ENCODE peak calls at places on chromosomes 13 and 19, in six cellular contexts. One of them, this sample, is unnamed.

GRCh38 chr19:32543107-32543900 is 37.7 kb upstream of the PDCD5 start:
- DNase-seq in choroid plexus epithelial cell: peak
- DNase-seq in astrocyte of the cerebellum: peak
- DNase-seq in cardiac muscle cell: no peak
- DNase-seq in GM10248: no peak
- DNase-seq in OCI-LY7: no peak
- DNase-seq in this sample: no peak

GRCh38 chr19:32599736-32600157 is 18.8 kb downstream of the PDCD5 start:
- DNase-seq in choroid plexus epithelial cell: peak
- DNase-seq in astrocyte of the cerebellum: peak
- DNase-seq in cardiac muscle cell: peak
- DNase-seq in GM10248: peak
- DNase-seq in OCI-LY7: peak
- DNase-seq in this sample: peak

GRCh38 chr13:96984061-96984508 is 10.2 kb downstream of the OXGR1 start:
- DNase-seq in choroid plexus epithelial cell: peak
- DNase-seq in astrocyte of the cerebellum: no peak
- DNase-seq in cardiac muscle cell: peak
- DNase-seq in GM10248: no peak
- DNase-seq in OCI-LY7: no peak
- DNase-seq in this sample: peak

GRCh38 chr19:12774588-12775555 is at the start of gene HOOK2:
- DNase-seq in choroid plexus epithelial cell: no peak
- DNase-seq in astrocyte of the cerebellum: no peak
- DNase-seq in cardiac muscle cell: no peak
- DNase-seq in GM10248: no peak
- DNase-seq in OCI-LY7: no peak
- DNase-seq in this sample: no peak

GRCh38 chr19:55103190-55103589 is 14.2 kb downstream of the PPP1R12C start:
- DNase-seq in choroid plexus epithelial cell: no peak
- DNase-seq in astrocyte of the cerebellum: no peak
- DNase-seq in cardiac muscle cell: no peak
- DNase-seq in GM10248: no peak
- DNase-seq in OCI-LY7: no peak
- DNase-seq in this sample: no peak

GRCh38 chr13:114067381-114067885 is 65.0 kb downstream of the RASA3 start:
- DNase-seq in choroid plexus epithelial cell: no peak
- DNase-seq in astrocyte of the cerebellum: no peak
- DNase-seq in cardiac muscle cell: peak
- DNase-seq in GM10248: peak
- DNase-seq in OCI-LY7: peak
- DNase-seq in this sample: peak

GRCh38 chr13:23868521-23868920 is 20.7 kb downstream of the MIPEP start:
- DNase-seq in choroid plexus epithelial cell: peak
- DNase-seq in astrocyte of the cerebellum: peak
- DNase-seq in cardiac muscle cell: peak
- DNase-seq in GM10248: no peak
- DNase-seq in OCI-LY7: no peak
- DNase-seq in this sample: no peak

GRCh38 chr19:53088091-53088490 is 15.1 kb downstream of the ZNF160 start:
- DNase-seq in choroid plexus epithelial cell: peak
- DNase-seq in astrocyte of the cerebellum: no peak
- DNase-seq in cardiac muscle cell: peak
- DNase-seq in GM10248: no peak
- DNase-seq in OCI-LY7: no peak
- DNase-seq in this sample: no peak

GRCh38 chr19:29785955-29786589 is 25.7 kb upstream of the CCNE1 start:
- DNase-seq in choroid plexus epithelial cell: no peak
- DNase-seq in astrocyte of the cerebellum: no peak
- DNase-seq in cardiac muscle cell: no peak
- DNase-seq in GM10248: peak
- DNase-seq in OCI-LY7: peak
- DNase-seq in this sample: peak

GRCh38 chr19:2663920-2664571 is 38.4 kb downstream of the GNG7 start:
- DNase-seq in choroid plexus epithelial cell: no peak
- DNase-seq in astrocyte of the cerebellum: no peak
- DNase-seq in cardiac muscle cell: peak
- DNase-seq in GM10248: peak
- DNase-seq in OCI-LY7: peak
- DNase-seq in this sample: peak

GRCh38 chr19:49546825-49547565 is 19.2 kb downstream of the RCN3 start:
- DNase-seq in choroid plexus epithelial cell: peak
- DNase-seq in astrocyte of the cerebellum: peak
- DNase-seq in cardiac muscle cell: peak
- DNase-seq in GM10248: peak
- DNase-seq in OCI-LY7: peak
- DNase-seq in this sample: peak
- TF ChIP-seq CTCF in choroid plexus epithelial cell: peak
- TF ChIP-seq CTCF in astrocyte of the cerebellum: peak
- TF ChIP-seq CTCF in cardiac muscle cell: peak
- TF ChIP-seq CTCF in GM10248: peak
- TF ChIP-seq CTCF in OCI-LY7: peak
- TF ChIP-seq CTCF in this sample: peak

GRCh38 chr19:56671613-56671994 is at the start of gene ZNF835:
- DNase-seq in choroid plexus epithelial cell: peak
- DNase-seq in astrocyte of the cerebellum: peak
- DNase-seq in cardiac muscle cell: peak
- DNase-seq in GM10248: peak
- DNase-seq in OCI-LY7: no peak
- DNase-seq in this sample: peak
- TF ChIP-seq CTCF in choroid plexus epithelial cell: no peak
- TF ChIP-seq CTCF in astrocyte of the cerebellum: no peak
- TF ChIP-seq CTCF in cardiac muscle cell: no peak
- TF ChIP-seq CTCF in GM10248: no peak
- TF ChIP-seq CTCF in OCI-LY7: no peak
- TF ChIP-seq CTCF in this sample: no peak

DNA sequence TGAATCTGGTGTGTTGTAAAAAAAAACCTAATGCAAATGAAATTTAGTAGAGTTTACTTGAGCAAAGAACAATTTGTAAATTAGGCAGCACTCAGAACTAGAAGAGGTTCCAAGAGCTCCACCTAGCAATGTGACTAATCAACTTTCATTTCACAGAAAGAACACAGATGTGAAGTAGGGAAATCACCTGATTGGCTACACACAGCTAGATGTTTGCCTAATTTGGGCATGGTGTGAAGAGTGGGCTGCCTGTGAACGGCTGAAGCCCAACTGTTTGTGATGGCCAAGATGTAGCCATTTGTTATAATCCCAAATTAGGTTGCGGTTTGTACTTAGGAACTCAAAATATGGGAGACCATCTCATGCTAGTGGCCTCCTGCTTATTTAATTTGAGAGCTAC is 724.4 kb upstream of the SLITRK5 start:
- DNase-seq in choroid plexus epithelial cell: no peak
- DNase-seq in astrocyte of the cerebellum: no peak
- DNase-seq in cardiac muscle cell: no peak
- DNase-seq in GM10248: no peak
- DNase-seq in OCI-LY7: peak
- DNase-seq in this sample: peak
- TF ChIP-seq CTCF in choroid plexus epithelial cell: no peak
- TF ChIP-seq CTCF in astrocyte of the cerebellum: no peak
- TF ChIP-seq CTCF in cardiac muscle cell: no peak
- TF ChIP-seq CTCF in GM10248: no peak
- TF ChIP-seq CTCF in OCI-LY7: peak
- TF ChIP-seq CTCF in this sample: no peak

DNA sequence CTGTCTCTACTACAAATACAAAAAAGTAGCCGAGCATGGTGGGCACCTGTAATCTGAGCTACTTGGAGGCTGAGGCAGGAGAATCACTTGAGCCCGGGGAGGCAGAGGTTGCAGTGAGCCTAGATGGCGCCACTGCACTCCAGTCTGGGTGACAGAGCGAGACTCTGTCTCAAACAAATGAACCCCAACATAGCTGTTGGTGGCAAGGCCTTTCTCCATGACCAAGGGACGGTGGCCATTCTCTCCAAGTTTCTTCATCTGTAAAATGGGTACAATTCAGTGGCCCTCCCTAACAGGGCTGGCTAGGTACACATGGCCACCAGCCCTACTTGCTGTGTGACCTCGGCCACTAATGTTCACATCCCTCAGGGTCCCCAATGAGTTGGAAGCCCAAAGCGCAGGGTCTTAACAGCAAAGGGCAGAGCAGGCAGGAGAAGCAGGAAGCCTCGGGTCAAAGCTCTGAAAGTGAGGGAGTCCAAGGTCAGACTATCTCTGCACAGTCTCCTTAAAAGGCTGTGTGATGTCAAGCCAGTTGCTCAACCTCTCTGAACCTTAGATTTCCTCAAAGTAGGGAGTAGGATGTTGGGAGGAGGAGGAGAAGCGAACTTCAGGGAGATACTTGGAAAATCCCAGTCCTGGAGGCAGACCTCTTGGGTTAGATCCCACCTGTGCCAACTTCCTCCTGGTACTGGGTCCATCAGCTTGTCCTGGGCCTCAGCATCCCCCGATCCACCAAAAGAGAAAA is 2.7 kb downstream of the JUND start:
- DNase-seq in choroid plexus epithelial cell: peak
- DNase-seq in astrocyte of the cerebellum: no peak
- DNase-seq in cardiac muscle cell: peak
- DNase-seq in GM10248: no peak
- DNase-seq in OCI-LY7: peak
- DNase-seq in this sample: no peak
- TF ChIP-seq CTCF in choroid plexus epithelial cell: peak
- TF ChIP-seq CTCF in astrocyte of the cerebellum: peak
- TF ChIP-seq CTCF in cardiac muscle cell: peak
- TF ChIP-seq CTCF in GM10248: peak
- TF ChIP-seq CTCF in OCI-LY7: peak
- TF ChIP-seq CTCF in this sample: peak

GRCh38 chr19:1130801-1131717 is 27.3 kb downstream of the GPX4 start:
- DNase-seq in choroid plexus epithelial cell: no peak
- DNase-seq in astrocyte of the cerebellum: no peak
- DNase-seq in cardiac muscle cell: peak
- DNase-seq in GM10248: peak
- DNase-seq in OCI-LY7: peak
- DNase-seq in this sample: peak

GRCh38 chr19:1133471-1133929 is 29.7 kb downstream of the GPX4 start:
- DNase-seq in choroid plexus epithelial cell: no peak
- DNase-seq in astrocyte of the cerebellum: no peak
- DNase-seq in cardiac muscle cell: peak
- DNase-seq in GM10248: peak
- DNase-seq in OCI-LY7: peak
- DNase-seq in this sample: peak

GRCh38 chr19:1132625-1133383 is 29.0 kb downstream of the GPX4 start:
- DNase-seq in choroid plexus epithelial cell: no peak
- DNase-seq in astrocyte of the cerebellum: no peak
- DNase-seq in cardiac muscle cell: peak
- DNase-seq in GM10248: peak
- DNase-seq in OCI-LY7: peak
- DNase-seq in this sample: no peak

GRCh38 chr19:1129535-1129934 is 25.7 kb downstream of the GPX4 start:
- DNase-seq in choroid plexus epithelial cell: no peak
- DNase-seq in astrocyte of the cerebellum: no peak
- DNase-seq in cardiac muscle cell: no peak
- DNase-seq in GM10248: no peak
- DNase-seq in OCI-LY7: no peak
- DNase-seq in this sample: no peak

DNA sequence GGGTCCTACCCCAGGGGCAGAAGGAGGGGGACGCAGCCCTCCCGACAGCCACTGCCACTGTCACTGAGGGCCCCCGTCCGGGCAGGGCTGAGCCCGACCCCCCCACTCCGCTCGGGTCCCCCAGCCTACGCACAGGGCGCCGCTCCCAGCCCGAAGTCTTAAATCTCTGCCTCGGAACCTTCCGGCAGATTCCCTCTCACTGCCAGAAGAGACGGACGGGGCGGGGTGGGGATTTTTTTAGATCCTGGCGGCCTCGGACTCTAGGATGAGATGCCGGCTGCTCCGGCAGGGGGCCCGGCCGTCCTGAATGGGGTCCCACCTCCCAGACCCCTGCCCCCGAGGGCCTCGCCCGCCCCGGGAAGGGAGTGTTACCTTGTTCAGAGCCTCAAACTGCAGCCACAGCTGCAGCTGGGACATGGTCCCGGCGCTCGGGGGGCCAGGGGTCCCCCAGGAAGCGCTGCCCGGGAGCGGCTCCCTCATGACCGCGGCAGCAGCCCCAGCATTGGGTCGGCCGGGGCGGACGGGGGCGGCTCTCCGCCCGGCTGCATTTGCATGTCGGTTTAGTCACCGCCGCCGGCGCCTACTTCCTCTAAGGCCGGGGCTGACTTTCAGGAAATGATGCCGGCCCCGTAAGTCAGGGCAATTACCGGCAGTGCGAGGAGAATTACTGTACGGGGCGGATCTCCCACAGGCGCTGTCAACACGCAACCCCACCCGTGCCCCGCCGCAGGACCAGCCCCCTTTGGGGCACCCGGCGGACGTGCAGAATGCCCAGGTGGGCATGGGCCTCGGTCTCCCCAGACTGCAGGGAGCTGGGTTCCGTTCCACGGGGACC is 28.1 kb downstream of the GPX4 start:
- DNase-seq in choroid plexus epithelial cell: peak
- DNase-seq in astrocyte of the cerebellum: peak
- DNase-seq in cardiac muscle cell: peak
- DNase-seq in GM10248: peak
- DNase-seq in OCI-LY7: peak
- DNase-seq in this sample: peak
- TF ChIP-seq CTCF in choroid plexus epithelial cell: peak
- TF ChIP-seq CTCF in astrocyte of the cerebellum: peak
- TF ChIP-seq CTCF in cardiac muscle cell: peak
- TF ChIP-seq CTCF in GM10248: no peak
- TF ChIP-seq CTCF in OCI-LY7: no peak
- TF ChIP-seq CTCF in this sample: peak

DNA sequence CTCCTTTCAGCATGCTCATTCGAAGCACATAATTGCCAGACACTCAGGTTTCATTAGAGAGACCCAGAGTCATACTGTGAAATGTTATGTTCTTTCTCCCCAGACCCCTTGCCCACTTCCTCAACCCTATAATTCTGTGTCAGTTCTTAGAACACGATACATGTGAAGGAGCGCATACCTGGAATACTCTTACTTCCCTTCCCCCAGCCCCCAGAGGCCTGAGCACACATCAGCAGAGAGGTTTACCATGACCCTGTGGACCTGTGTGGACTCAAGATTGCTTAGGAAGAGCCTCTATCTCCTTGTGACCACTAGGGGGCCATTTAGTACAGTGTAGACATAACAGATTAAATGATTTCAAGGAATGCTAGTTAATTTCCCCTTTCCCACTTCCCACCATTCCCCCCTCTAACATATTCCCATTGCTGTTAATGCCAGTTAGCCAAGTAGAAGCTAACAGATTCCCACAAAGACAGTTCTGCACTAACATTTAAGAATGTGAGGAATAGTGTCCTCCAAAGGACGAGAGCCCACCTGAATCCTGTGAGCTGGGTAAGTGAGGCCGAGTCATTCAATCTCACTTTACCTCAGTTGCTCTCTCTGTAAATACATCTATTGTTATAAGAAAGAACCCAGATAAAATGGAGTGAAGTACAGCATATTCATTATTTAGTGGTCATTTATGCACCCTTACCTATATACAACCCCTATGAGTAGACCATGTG is 154.2 kb upstream of the MAB21L1 start:
- DNase-seq in choroid plexus epithelial cell: peak
- DNase-seq in astrocyte of the cerebellum: peak
- DNase-seq in cardiac muscle cell: peak
- DNase-seq in GM10248: peak
- DNase-seq in OCI-LY7: peak
- DNase-seq in this sample: no peak
- TF ChIP-seq CTCF in choroid plexus epithelial cell: peak
- TF ChIP-seq CTCF in astrocyte of the cerebellum: peak
- TF ChIP-seq CTCF in cardiac muscle cell: peak
- TF ChIP-seq CTCF in GM10248: peak
- TF ChIP-seq CTCF in OCI-LY7: peak
- TF ChIP-seq CTCF in this sample: peak